ENCODE peak calls at places on chromosomes 4 and X, in six cellular contexts. K, I, O, R, N and S are unnamed samples.
A peak's percentile ranks its signal among the peaks of the same experiment; 100 is the strongest.

GRCh38 chr4:105624530-105624929 is 72.1 kb downstream of the ARHGEF38 start:
- DNase-seq in K (peak; percentile 63), I (no peak), O (no peak), R (peak; percentile 29), N (peak; percentile 81), S (peak; percentile 74)

GRCh38 chrX:150361777-150362351 is 1.3 kb upstream of the MAMLD1 start:
- DNase-seq in K (peak; percentile 66), I (peak; percentile 78), O (no peak), R (peak; percentile 73), N (peak; percentile 25), S (peak; percentile 53)

GRCh38 chr4:69974646-69975045 is 9.1 kb upstream of the CSN2 start:
- DNase-seq in K (no peak), I (no peak), O (no peak), R (no peak), N (no peak), S (no peak)

GRCh38 chr4:186859420-186859819 is 135.8 kb upstream of the FAT1 start:
- DNase-seq in K (no peak), I (no peak), O (no peak), R (no peak), N (no peak), S (no peak)

GRCh38 chr4:183455431-183456145 is 11.2 kb downstream of the CDKN2AIP start:
- DNase-seq in K (no peak), I (no peak), O (no peak), R (no peak), N (peak; percentile 49), S (no peak)

GRCh38 chr4:149493492-149493891 is 322.2 kb downstream of the IQCM start:
- DNase-seq in K (peak; percentile 7), I (no peak), O (no peak), R (no peak), N (peak; percentile 45), S (no peak)

GRCh38 chr4:56129431-56129861 is 180.7 kb downstream of the CEP135 start:
- DNase-seq in K (no peak), I (no peak), O (no peak), R (no peak), N (peak; percentile 31), S (no peak)

GRCh38 chr4:104494822-104495559 is at the start of gene CXXC4:
- DNase-seq in K (peak; percentile 52), I (peak; percentile 82), O (peak; percentile 39), R (peak; percentile 72), N (peak; percentile 74), S (peak; percentile 66)

GRCh38 chr4:118797558-118798142 is 38.3 kb downstream of the SEC24D start:
- DNase-seq in K (peak; percentile 74), I (no peak), O (no peak), R (peak; percentile 85), N (peak; percentile 46), S (no peak)

GRCh38 chr4:64584981-64585557 is 175.8 kb upstream of the TECRL start:
- DNase-seq in K (peak; percentile 57), I (no peak), O (no peak), R (no peak), N (peak; percentile 32), S (no peak)

GRCh38 chrX:16606142-16606720 is 43.7 kb upstream of the S100G start:
- DNase-seq in K (no peak), I (no peak), O (no peak), R (no peak), N (peak; percentile 39), S (no peak)

GRCh38 chrX:25523574-25523973 is 507.8 kb upstream of the ARX start:
- DNase-seq in K (peak; percentile 5), I (no peak), O (no peak), R (no peak), N (no peak), S (no peak)

GRCh38 chr4:22500831-22501714 is 14.8 kb downstream of the ADGRA3 start:
- DNase-seq in K (peak; percentile 85), I (no peak), O (no peak), R (no peak), N (peak; percentile 86), S (no peak)

GRCh38 chr4:20456416-20456815 is 204.7 kb downstream of the SLIT2 start:
- DNase-seq in K (peak; percentile 15), I (no peak), O (no peak), R (no peak), N (no peak), S (no peak)

GRCh38 chrX:70508296-70508911 is 63.8 kb downstream of the DLG3 start:
- DNase-seq in K (peak; percentile 24), I (no peak), O (no peak), R (no peak), N (no peak), S (no peak)

GRCh38 chr4:125837493-125838238 is 522.9 kb downstream of the FAT4 start:
- DNase-seq in K (no peak), I (no peak), O (no peak), R (no peak), N (peak; percentile 41), S (no peak)

GRCh38 chr4:140666889-140667614 is 89.1 kb downstream of the TBC1D9 start:
- DNase-seq in K (no peak), I (no peak), O (no peak), R (no peak), N (no peak), S (no peak)

GRCh38 chr4:140711910-140712309 is 44.3 kb downstream of the TBC1D9 start:
- DNase-seq in K (no peak), I (no peak), O (no peak), R (no peak), N (no peak), S (no peak)

GRCh38 chrX:13906103-13906502 is 89.2 kb upstream of the GPM6B start:
- DNase-seq in K (no peak), I (no peak), O (no peak), R (no peak), N (no peak), S (no peak)

GRCh38 chr4:137065306-137065705 is 467.0 kb downstream of the PCDH18 start:
- DNase-seq in K (peak; percentile 10), I (no peak), O (no peak), R (peak; percentile 35), N (peak; percentile 32), S (no peak)

GRCh38 chr4:73917081-73917501 is 47.9 kb downstream of the CXCL1 start:
- DNase-seq in K (peak; percentile 96), I (no peak), O (no peak), R (peak; percentile 80), N (peak; percentile 97), S (no peak)

GRCh38 chr4:77581724-77582123 is 23.9 kb upstream of the CXCL13 start:
- DNase-seq in K (peak; percentile 38), I (no peak), O (no peak), R (no peak), N (no peak), S (no peak)

GRCh38 chr4:79064806-79065205 is 125.6 kb upstream of the PAQR3 start:
- DNase-seq in K (no peak), I (no peak), O (no peak), R (no peak), N (no peak), S (no peak)

GRCh38 chr4:3368841-3369760 is 72.7 kb upstream of the HGFAC start:
- DNase-seq in K (no peak), I (no peak), O (no peak), R (peak; percentile 92), N (no peak), S (no peak)

GRCh38 chr4:4299006-4299405 is 9.0 kb downstream of the ZBTB49 start:
- DNase-seq in K (no peak), I (no peak), O (no peak), R (no peak), N (no peak), S (no peak)

GRCh38 chr4:5365071-5366008 is 314.1 kb downstream of the STK32B start:
- DNase-seq in K (peak; percentile 95), I (no peak), O (no peak), R (no peak), N (peak; percentile 91), S (no peak)

GRCh38 chrX:16310326-16310725 is 143.0 kb downstream of the MAGEB17 start:
- DNase-seq in K (no peak), I (no peak), O (no peak), R (no peak), N (no peak), S (no peak)

GRCh38 chr4:8859550-8860095 is 12.0 kb downstream of the HMX1 start:
- DNase-seq in K (no peak), I (no peak), O (no peak), R (no peak), N (no peak), S (peak; percentile 39)

GRCh38 chr4:80361329-80361900 is 25.9 kb downstream of the CFAP299 start:
- DNase-seq in K (peak; percentile 58), I (no peak), O (no peak), R (no peak), N (no peak), S (no peak)

GRCh38 chr4:169627307-169627706 is 6.9 kb downstream of the CLCN3 start:
- DNase-seq in K (no peak), I (no peak), O (no peak), R (no peak), N (no peak), S (no peak)
- H3K4me1 ChIP-seq in K (peaks cover 3% of the 10 kb centered on the region), I (no peaks in the 10 kb centered on the region), O (peaks cover 6% of the 10 kb centered on the region), R (peaks cover 4% of the 10 kb centered on the region), N (peaks cover 3% of the 10 kb centered on the region), S (peaks cover 36% of the 10 kb centered on the region)

GRCh38 chrX:66504481-66504880 is 134.4 kb downstream of the EDA2R start:
- DNase-seq in K (no peak), I (no peak), O (no peak), R (no peak), N (no peak), S (no peak)
- H3K27ac ChIP-seq in K (no peak overlapping the region), I (no peak overlapping the region), O (no peak overlapping the region), R (no peak overlapping the region), N (no peak overlapping the region), S (no peak overlapping the region)

GRCh38 chr4:1222938-1223690 is 25.8 kb downstream of the CTBP1 start:
- DNase-seq in K (no peak), I (no peak), O (no peak), R (no peak), N (no peak), S (no peak)

GRCh38 chr4:1221155-1221870 is 27.6 kb downstream of the CTBP1 start:
- DNase-seq in K (no peak), I (no peak), O (no peak), R (no peak), N (no peak), S (no peak)

GRCh38 chr4:1223841-1224809 is 24.8 kb downstream of the CTBP1 start:
- DNase-seq in K (no peak), I (no peak), O (no peak), R (no peak), N (no peak), S (no peak)

GRCh38 chr4:1220566-1220965 is 28.4 kb downstream of the CTBP1 start:
- DNase-seq in K (no peak), I (no peak), O (no peak), R (no peak), N (no peak), S (no peak)

GRCh38 chr4:1222036-1222789 is 26.7 kb downstream of the CTBP1 start:
- DNase-seq in K (no peak), I (no peak), O (no peak), R (no peak), N (no peak), S (no peak)
- H3K4me1 ChIP-seq in K (no peaks in the 10 kb centered on the region), I (no peaks in the 10 kb centered on the region), O (peaks cover 12% of the 10 kb centered on the region), R (no peaks in the 10 kb centered on the region), N (no peaks in the 10 kb centered on the region), S (no peaks in the 10 kb centered on the region)

DNA sequence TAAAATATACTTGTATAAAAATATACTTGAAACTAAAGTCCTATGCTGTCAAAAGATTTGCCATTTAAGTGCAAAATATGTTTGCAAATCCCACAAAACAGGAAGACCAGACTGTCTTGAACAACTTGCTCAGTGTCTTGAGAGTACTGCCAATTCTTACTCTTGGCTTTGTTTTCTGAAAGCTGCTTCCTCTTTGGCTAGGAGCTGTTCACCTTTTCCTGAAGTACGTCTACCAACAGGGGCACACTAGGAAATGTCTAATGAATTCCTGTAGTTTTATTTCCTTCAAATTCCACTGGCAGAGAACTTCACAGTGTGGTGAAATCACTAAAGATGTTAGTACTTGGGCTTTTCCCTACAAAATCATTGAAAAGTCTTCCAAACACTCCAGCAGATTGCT is 46.4 kb upstream of the ABCG2 start:
- DNase-seq in K (no peak), I (no peak), O (no peak), R (peak; percentile 32), N (no peak), S (no peak)
- H3K27ac ChIP-seq in K (no peak overlapping the region), I (no peak overlapping the region), O (no peak overlapping the region), R (no peak overlapping the region), N (no peak overlapping the region), S (no peak overlapping the region)